ENCODE peak calls at places on chromosomes 2 and 18, in ten cellular contexts. V, M, T, W, F, C, R, G, A and I are unnamed samples.

GRCh38 chr2:47056374-47056773 is 98.7 kb downstream of the STPG4 start:
- DNase-seq in R (no peak), T (no peak), F (no peak), V (no peak), C (no peak), G (peak), W (no peak), A (peak), M (peak), I (no peak)

GRCh38 chr18:42514522-42514921 is 559.5 kb downstream of the PIK3C3 start:
- DNase-seq in C (peak), A (no peak), M (no peak), V (no peak), W (peak), T (no peak), R (no peak), G (no peak), F (no peak), I (no peak)

GRCh38 chr2:26536371-26537068 is 58.6 kb upstream of the OTOF start:
- DNase-seq in W (no peak), G (no peak), V (no peak), M (no peak), C (no peak), R (no peak), F (no peak), T (peak), A (no peak), I (no peak)

GRCh38 chr2:127405252-127405605 is 13.0 kb upstream of the PROC start:
- DNase-seq in A (no peak), W (no peak), M (no peak), F (no peak), R (no peak), T (no peak), C (no peak), G (no peak), V (no peak), I (no peak)

GRCh38 chr2:85340034-85340892 is 12.5 kb upstream of the TGOLN2 start:
- DNase-seq in W (no peak), T (no peak), F (no peak), G (no peak), R (no peak), A (peak), V (no peak), M (peak), C (no peak), I (no peak)

GRCh38 chr2:24840962-24841945 is 48.0 kb downstream of the CENPO start:
- DNase-seq in G (no peak), A (no peak), F (no peak), M (no peak), W (no peak), C (no peak), T (no peak), V (no peak), R (no peak), I (no peak)

GRCh38 chr2:25387479-25388449 is 46.0 kb upstream of the DNMT3A start:
- DNase-seq in M (no peak), F (peak), C (no peak), W (no peak), G (no peak), V (no peak), T (no peak), A (no peak), R (no peak), I (no peak)

GRCh38 chr2:159156834-159157233 is 129.7 kb downstream of the WDSUB1 start:
- DNase-seq in V (peak), C (no peak), G (no peak), W (peak), A (no peak), M (no peak), T (no peak), R (no peak), F (no peak), I (no peak)

GRCh38 chr2:84797271-84797670 is 83.6 kb downstream of the TRABD2A start:
- DNase-seq in F (no peak), W (no peak), T (no peak), G (no peak), M (no peak), A (peak), C (no peak), V (no peak), R (no peak), I (no peak)

GRCh38 chr2:769771-770170 is 92.6 kb upstream of the TMEM18 start:
- DNase-seq in V (no peak), W (no peak), G (no peak), M (no peak), R (no peak), C (no peak), F (no peak), A (no peak), T (no peak), I (no peak)

GRCh38 chr2:205435970-205436369 is 246.3 kb upstream of the NRP2 start:
- DNase-seq in A (no peak), F (no peak), R (no peak), V (no peak), W (peak), C (no peak), G (peak), T (no peak), M (no peak), I (no peak)

GRCh38 chr2:120036145-120036544 is 23.3 kb downstream of the EPB41L5 start:
- DNase-seq in C (no peak), F (no peak), A (peak), V (no peak), R (no peak), M (no peak), G (no peak), T (no peak), W (no peak), I (no peak)

GRCh38 chr18:22020127-22020866 is 149.1 kb upstream of the GATA6 start:
- DNase-seq in R (no peak), V (no peak), F (peak), W (no peak), C (no peak), T (no peak), A (peak), G (no peak), M (no peak), I (no peak)

GRCh38 chr2:227406177-227407031 is 18.7 kb upstream of the SCYGR1 start:
- DNase-seq in M (peak), T (no peak), F (peak), R (no peak), A (peak), G (peak), C (peak), V (peak), W (peak), I (peak)

GRCh38 chr2:40213616-40214015 is 238.3 kb downstream of the SLC8A1 start:
- DNase-seq in W (no peak), M (no peak), F (no peak), G (no peak), A (no peak), T (no peak), R (no peak), V (no peak), C (no peak), I (no peak)

GRCh38 chr2:27171351-27171848 is 22.6 kb downstream of the TCF23 start:
- DNase-seq in R (no peak), M (no peak), C (no peak), W (no peak), F (no peak), T (no peak), A (no peak), G (no peak), V (no peak), I (no peak)

GRCh38 chr2:67993329-67993728 is 69.5 kb downstream of the C1D start:
- DNase-seq in V (no peak), C (no peak), R (no peak), G (no peak), A (no peak), F (no peak), W (no peak), M (no peak), T (no peak), I (no peak)

GRCh38 chr2:166332049-166332448 is 43.7 kb downstream of the SCN9A start:
- DNase-seq in R (no peak), G (no peak), M (no peak), W (no peak), V (no peak), T (no peak), C (no peak), F (no peak), A (peak), I (no peak)

GRCh38 chr2:9739508-9739907 is 103.8 kb upstream of the TAF1B start:
- DNase-seq in W (no peak), G (no peak), R (no peak), T (peak), M (no peak), A (peak), F (peak), V (peak), C (no peak), I (no peak)

GRCh38 chr18:63267990-63268721 is 51.4 kb downstream of the BCL2 start:
- DNase-seq in M (no peak), T (no peak), C (peak), A (peak), F (no peak), G (no peak), R (no peak), W (no peak), V (no peak), I (no peak)

GRCh38 chr2:199973703-199974102 is 18.3 kb downstream of the MAIP1 start:
- DNase-seq in R (no peak), W (peak), T (no peak), M (peak), A (peak), F (no peak), V (peak), G (peak), C (peak), I (no peak)

GRCh38 chr2:38439226-38439612 is 62.1 kb upstream of the ATL2 start:
- DNase-seq in A (no peak), T (no peak), C (peak), W (no peak), G (no peak), F (no peak), R (no peak), V (no peak), M (no peak), I (no peak)

GRCh38 chr2:178496049-178496448 is 15.8 kb downstream of the PLEKHA3 start:
- DNase-seq in M (no peak), G (no peak), T (no peak), W (no peak), R (no peak), V (no peak), C (no peak), F (no peak), A (no peak), I (no peak)

GRCh38 chr2:6353669-6354068 is 512.0 kb downstream of the CMPK2 start:
- DNase-seq in W (no peak), C (no peak), M (no peak), G (no peak), F (no peak), T (no peak), V (no peak), R (no peak), A (no peak), I (no peak)

GRCh38 chr2:218876562-218877219 is 4.0 kb upstream of the WNT10A start:
- DNase-seq in A (peak), G (peak), F (peak), R (peak), T (peak), W (peak), C (peak), M (peak), V (peak), I (peak)

GRCh38 chr18:59515147-59515546 is 156.1 kb upstream of the LMAN1 start:
- DNase-seq in W (no peak), R (no peak), T (no peak), F (no peak), G (no peak), M (no peak), C (no peak), A (no peak), V (no peak), I (no peak)

GRCh38 chr2:10042301-10043161 is 819 bp upstream of the KLF11 start:
- DNase-seq in T (peak), V (peak), W (no peak), G (peak), A (peak), F (peak), M (no peak), R (peak), C (peak), I (no peak)

GRCh38 chr2:96954490-96954846 is 31.9 kb downstream of the FAM178B start:
- DNase-seq in V (no peak), M (no peak), F (no peak), W (no peak), A (peak), C (no peak), G (no peak), R (no peak), T (no peak), I (no peak)

GRCh38 chr18:62044490-62045000 is 142.3 kb downstream of the PIGN start:
- DNase-seq in V (no peak), R (no peak), A (no peak), G (no peak), W (no peak), C (no peak), T (no peak), M (no peak), F (no peak), I (no peak)

GRCh38 chr2:226483745-226484619 is 315.6 kb downstream of the IRS1 start:
- DNase-seq in M (no peak), T (no peak), G (peak), F (no peak), W (no peak), R (no peak), C (peak), A (peak), V (no peak), I (no peak)

GRCh38 chr2:53958443-53958842 is 12.3 kb downstream of the PSME4 start:
- DNase-seq in F (no peak), M (no peak), V (no peak), A (no peak), R (no peak), T (no peak), W (no peak), C (no peak), G (no peak), I (no peak)

GRCh38 chr2:240523451-240524281 is 34.1 kb downstream of the ANKMY1 start:
- DNase-seq in G (no peak), V (no peak), T (peak), A (no peak), C (no peak), R (no peak), W (no peak), M (no peak), F (no peak), I (no peak)